ENCODE peak calls at places on chromosomes 7 and 10, in nine cellular contexts. Q is HFFc6; L is activated T-helper 1 cell treated with anti-CD3 and anti-CD28 coated beads, Interleukin-2, amount 50 U/mL, for 16 hours; W is stromal cell of bone marrow; J is IMR-90; I is islet precursor cell; V is activated CD8-positive, alpha-beta memory T cell treated with anti-CD3 and anti-CD28 coated beads, Interleukin-2, amount 50 U/mL, for 48 hours; D is GM12865; G is ascending aorta. C is an unnamed sample.

GRCh38 chr10:122307669-122308486 is 36.8 kb downstream of the BTBD16 start:
- DNase-seq in L (no peak), W (peak; percentile 98), Q (peak; percentile 96), D (peak; percentile 41), J (peak; percentile 91), G (peak; percentile 25), V (no peak), I (peak; percentile 71), C (peak; percentile 99)

GRCh38 chr10:58662314-58662713 is 149.6 kb downstream of the BICC1 start:
- DNase-seq in Q (peak; percentile 89), J (peak; percentile 94), L (no peak), G (no peak), W (peak; percentile 84), V (no peak), D (no peak), I (no peak), C (peak; percentile 91)

GRCh38 chr7:101817930-101818698 is 688 bp downstream of the CUX1 start:
- DNase-seq in G (no peak), Q (no peak), L (no peak), V (no peak), I (no peak), D (no peak), J (peak; percentile 47), W (no peak), C (no peak)

GRCh38 chr10:131895116-131895515 is 5.7 kb upstream of the PPP2R2D start:
- DNase-seq in W (no peak), L (no peak), I (no peak), D (no peak), V (no peak), J (no peak), Q (no peak), G (no peak), C (no peak)

GRCh38 chr10:71638577-71639411 is 80.8 kb downstream of the C10orf105 start:
- DNase-seq in W (no peak), V (no peak), J (no peak), I (no peak), G (no peak), L (no peak), Q (no peak), D (no peak), C (no peak)

GRCh38 chr10:5540080-5540479 is 15.3 kb downstream of the CALML3 start:
- DNase-seq in V (peak; percentile 25), W (no peak), J (no peak), Q (no peak), D (no peak), I (peak; percentile 29), G (no peak), L (no peak), C (no peak)

GRCh38 chr10:65518379-65518778 is 1407.5 kb upstream of the LRRTM3 start:
- DNase-seq in Q (no peak), V (no peak), I (peak; percentile 55), J (no peak), G (no peak), D (no peak), L (no peak), W (no peak), C (peak; percentile 73)

GRCh38 chr10:78952686-78953085 is 116.1 kb upstream of the ZMIZ1 start:
- DNase-seq in Q (peak; percentile 86), V (no peak), D (no peak), I (no peak), W (peak; percentile 97), J (no peak), L (no peak), G (no peak), C (peak; percentile 56)

GRCh38 chr10:85787393-85787792 is 579.2 kb downstream of the GRID1 start:
- DNase-seq in J (no peak), Q (no peak), L (no peak), I (no peak), W (no peak), D (no peak), G (no peak), V (no peak), C (no peak)

GRCh38 chr10:97635577-97635976 is 2.3 kb upstream of the MORN4 start:
- DNase-seq in J (no peak), W (no peak), G (no peak), D (no peak), L (no peak), Q (no peak), I (no peak), V (no peak), C (no peak)

GRCh38 chr7:104206841-104207240 is 972 bp downstream of the ORC5 start:
- DNase-seq in G (no peak), V (no peak), D (peak; percentile 16), J (no peak), L (no peak), I (no peak), W (no peak), Q (no peak), C (no peak)

GRCh38 chr7:50869108-50869716 is 86.5 kb upstream of the GRB10 start:
- DNase-seq in L (no peak), J (peak; percentile 87), W (peak; percentile 90), I (no peak), V (no peak), Q (peak; percentile 76), G (no peak), D (no peak), C (peak; percentile 90)

C was measured in astrocyte of the spinal cord.